ENCODE peak calls at places on chromosomes 3 and 15, in seven cellular contexts. S is ascending aorta, O is WERI-Rb-1, F is MM.1S, Q is endothelial cell of umbilical vein, X is WTC11, E is ovary. J is an unnamed sample.

GRCh38 chr15:38130739-38131498 is 121.7 kb upstream of the SPRED1 start:
- DNase-seq in S (peak), O (peak), F (peak), Q (no peak), X (no peak), E (peak), J (peak)

GRCh38 chr15:88621789-88622604 is 857 bp downstream of the AEN start:
- DNase-seq in S (no peak), O (no peak), F (peak), Q (peak), X (no peak), E (no peak), J (peak)

GRCh38 chr15:85618956-85619491 is 175.7 kb downstream of the KLHL25 start:
- DNase-seq in S (peak), O (no peak), F (no peak), Q (peak), X (peak), E (peak), J (peak)

GRCh38 chr3:42499478-42499871 is 3.0 kb upstream of the VIPR1 start:
- DNase-seq in S (no peak), O (peak), F (no peak), Q (no peak), X (no peak), E (no peak), J (no peak)

GRCh38 chr3:27454461-27454860 is 29.7 kb downstream of the SLC4A7 start:
- DNase-seq in S (no peak), O (no peak), F (no peak), Q (no peak), X (no peak), E (no peak), J (no peak)

GRCh38 chr3:165440380-165440779 is 244.2 kb upstream of the SLITRK3 start:
- DNase-seq in S (no peak), O (no peak), F (peak), Q (no peak), X (no peak), E (no peak), J (no peak)

GRCh38 chr3:185781759-185782158 is 43.1 kb downstream of the IGF2BP2 start:
- DNase-seq in S (no peak), O (no peak), F (no peak), Q (no peak), X (no peak), E (no peak), J (no peak)

GRCh38 chr3:196518999-196519737 is 4.0 kb upstream of the SMCO1 start:
- DNase-seq in S (no peak), O (peak), F (peak), Q (peak), X (peak), E (no peak), J (peak)

GRCh38 chr3:110343376-110343775 is 728.2 kb upstream of the NECTIN3 start:
- DNase-seq in S (no peak), O (peak), F (no peak), Q (peak), X (no peak), E (no peak), J (no peak)

GRCh38 chr15:96409231-96410138 is 79.0 kb downstream of the NR2F2 start:
- DNase-seq in S (no peak), O (no peak), F (no peak), Q (peak), X (peak), E (no peak), J (peak)

GRCh38 chr3:119304201-119304713 is 10.1 kb downstream of the ARHGAP31 start:
- DNase-seq in S (no peak), O (no peak), F (no peak), Q (no peak), X (no peak), E (no peak), J (no peak)

GRCh38 chr3:177523072-177523675 is 325.9 kb upstream of the TBL1XR1 start:
- DNase-seq in S (no peak), O (no peak), F (no peak), Q (no peak), X (no peak), E (no peak), J (no peak)

GRCh38 chr3:184532940-184533732 is 28.4 kb upstream of the EPHB3 start:
- DNase-seq in S (no peak), O (no peak), F (no peak), Q (no peak), X (no peak), E (no peak), J (no peak)

GRCh38 chr3:156360992-156361391 is 193.9 kb downstream of the SSR3 start:
- DNase-seq in S (no peak), O (no peak), F (no peak), Q (no peak), X (no peak), E (no peak), J (no peak)

DNA sequence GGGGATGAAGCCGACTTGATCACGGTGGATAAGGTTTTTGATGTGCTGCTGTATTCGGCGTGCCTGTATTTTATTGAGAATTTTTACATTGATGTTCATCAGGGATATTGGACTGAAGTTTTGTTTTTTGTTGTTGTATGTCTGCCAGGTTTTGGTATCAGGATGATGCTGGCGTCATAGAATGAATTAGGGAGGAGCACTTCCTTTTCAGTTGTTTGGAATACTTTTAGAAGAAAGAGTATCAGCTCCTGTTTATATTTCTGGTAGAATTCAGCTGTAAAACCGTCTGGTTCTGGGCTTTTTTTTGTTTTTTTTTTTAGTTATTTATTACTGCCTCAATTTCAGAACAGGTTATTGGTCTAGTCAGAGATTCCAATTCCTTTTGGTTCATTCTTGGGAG is 93.7 kb downstream of the SLC25A26 start:
- DNase-seq in S (no peak), O (no peak), F (no peak), Q (no peak), X (no peak), E (no peak), J (no peak)
- TF ChIP-seq CTCF in S (no peak), O (no peak), F (no peak), Q (no peak), X (no peak), E (no peak), J (no peak)

DNA sequence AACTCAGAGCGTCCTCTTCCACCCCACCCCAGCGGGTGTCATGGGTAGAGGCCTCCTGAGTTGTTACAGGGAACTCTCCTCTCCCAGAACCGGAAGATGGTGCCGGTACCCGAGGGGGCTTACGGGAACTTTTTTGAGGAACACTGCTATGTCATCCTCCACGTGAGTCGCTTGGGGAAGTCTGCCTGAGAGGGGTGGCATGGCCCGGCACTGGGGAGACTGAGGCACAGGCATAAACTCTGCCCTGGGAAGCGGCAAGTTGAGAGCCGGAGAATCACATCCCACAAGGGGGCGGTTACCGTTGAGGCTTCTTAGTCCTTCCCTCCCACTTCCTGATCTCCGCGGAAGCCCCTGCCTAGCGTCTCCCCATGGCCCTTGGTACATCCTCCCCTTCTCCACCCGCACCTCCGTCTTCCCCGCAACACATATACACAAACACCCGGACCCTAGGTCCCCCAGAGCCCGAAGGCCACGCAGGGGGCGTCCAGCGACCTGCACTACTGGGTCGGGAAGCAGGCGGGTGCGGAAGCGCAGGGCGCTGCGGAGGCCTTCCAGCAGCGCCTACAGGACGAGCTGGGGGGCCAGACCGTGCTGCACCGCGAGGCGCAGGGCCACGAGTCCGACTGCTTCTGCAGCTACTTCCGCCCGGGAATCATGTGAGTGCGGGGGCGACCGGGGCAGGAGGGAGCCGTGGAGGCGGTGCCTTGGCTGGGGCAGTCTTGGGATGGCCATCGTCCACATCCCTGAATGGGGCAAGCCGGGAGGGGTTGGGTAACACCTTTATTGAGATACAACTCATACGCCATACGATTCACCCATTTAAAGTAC is 3.4 kb downstream of the VILL start:
- DNase-seq in S (peak), O (peak), F (peak), Q (peak), X (peak), E (peak), J (peak)
- TF ChIP-seq CTCF in S (no peak), O (no peak), F (no peak), Q (peak), X (no peak), E (no peak), J (no peak)

GRCh38 chr3:109018828-109019227 is 65.1 kb upstream of the GUCA1C start:
- DNase-seq in S (no peak), O (peak), F (no peak), Q (no peak), X (peak), E (no peak), J (no peak)
- TF ChIP-seq CTCF in S (no peak), O (peak), F (no peak), Q (no peak), X (no peak), E (no peak), J (no peak)

DNA sequence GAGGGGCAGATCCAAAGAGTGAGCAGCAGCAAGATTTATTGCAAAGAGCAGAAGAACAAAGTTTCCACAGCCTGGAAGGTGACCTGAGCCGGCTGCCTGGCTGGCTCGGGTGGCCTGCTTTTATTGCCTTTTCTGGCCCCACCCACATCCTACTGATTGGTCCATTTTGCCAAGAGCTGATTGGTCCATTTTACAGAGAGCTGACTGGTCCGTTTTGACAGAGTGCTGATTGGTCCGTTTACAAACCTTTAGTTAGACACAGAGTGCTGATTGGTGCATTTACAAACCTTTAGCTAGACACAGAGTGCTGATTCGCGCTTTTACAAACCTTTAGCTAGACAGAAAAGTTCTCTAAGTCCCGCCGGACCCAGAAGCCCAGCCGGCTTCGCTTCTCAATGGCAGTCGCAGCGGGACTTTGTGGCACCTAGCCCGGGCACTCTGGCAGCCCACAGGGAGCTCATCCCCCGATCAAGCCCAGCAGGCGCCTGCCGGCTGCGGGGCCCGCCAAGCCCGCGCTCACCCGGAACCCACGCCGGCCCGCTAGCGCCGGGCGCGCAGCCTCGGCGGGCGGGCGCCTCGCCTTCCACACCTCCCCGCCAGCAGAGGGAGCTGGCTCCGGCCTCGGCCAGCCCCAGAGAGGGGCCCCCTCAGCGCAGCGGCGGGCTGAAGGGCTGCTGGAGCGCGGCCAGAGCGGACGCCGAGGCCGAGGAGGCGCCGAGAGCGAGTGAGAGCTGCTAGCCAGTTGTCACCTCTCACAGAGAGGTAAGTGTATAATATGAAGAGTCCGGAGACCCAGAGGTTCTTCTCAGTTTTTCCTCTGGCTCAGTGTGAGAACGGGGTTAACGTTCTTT is 339.2 kb downstream of the CHL1 start:
- DNase-seq in S (no peak), O (peak), F (no peak), Q (no peak), X (no peak), E (peak), J (no peak)
- TF ChIP-seq CTCF in S (peak), O (peak), F (no peak), Q (no peak), X (no peak), E (no peak), J (no peak)

DNA sequence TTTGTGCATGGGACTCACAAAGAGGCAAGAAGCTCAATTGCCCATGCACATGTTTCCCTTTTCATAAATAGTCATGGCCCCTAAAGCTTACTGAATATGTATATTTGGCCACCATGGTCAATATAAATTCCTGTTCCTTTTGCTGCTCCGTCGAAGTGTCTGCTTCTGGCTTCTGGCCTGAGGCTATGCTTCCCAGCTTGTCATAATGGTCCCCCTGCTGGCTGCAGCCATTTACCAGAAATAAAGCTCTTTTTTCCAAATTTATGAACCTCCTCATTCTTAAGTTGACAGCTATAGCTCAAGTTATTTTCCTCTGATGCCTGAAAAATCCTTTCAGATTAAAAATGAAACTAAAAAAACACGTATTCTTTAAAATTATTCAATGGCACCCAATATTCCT is 602.1 kb downstream of the VGLL3 start:
- DNase-seq in S (no peak), O (peak), F (no peak), Q (no peak), X (no peak), E (no peak), J (no peak)
- TF ChIP-seq CTCF in S (no peak), O (peak), F (peak), Q (no peak), X (no peak), E (no peak), J (no peak)

GRCh38 chr15:52217186-52217585 is 26.0 kb upstream of the GNB5 start:
- DNase-seq in S (no peak), O (peak), F (no peak), Q (no peak), X (peak), E (no peak), J (peak)
- TF ChIP-seq CTCF in S (no peak), O (peak), F (peak), Q (no peak), X (no peak), E (no peak), J (peak)

GRCh38 chr3:128366652-128367051 is 100.0 kb downstream of the DNAJB8 start:
- DNase-seq in S (no peak), O (no peak), F (no peak), Q (no peak), X (no peak), E (no peak), J (no peak)
- TF ChIP-seq CTCF in S (no peak), O (no peak), F (no peak), Q (no peak), X (no peak), E (no peak), J (no peak)